ENCODE peak calls at places on chromosome X, in four cellular contexts. B is HEK293T; G is Karpas-422; U is central memory CD4-positive, alpha-beta T cell. R is an unnamed sample.

GRCh38 chrX:9197231-9197630 is 163.3 kb upstream of the FAM9B start:
- DNase-seq in G (no peak), B (no peak), U (no peak), R (no peak)

GRCh38 chrX:42694260-42694815 is 83.6 kb downstream of the PPP1R2C start:
- DNase-seq in U (no peak), B (no peak), G (no peak), R (no peak)

GRCh38 chrX:154096140-154097002 is 1.1 kb downstream of the MECP2 start:
- DNase-seq in U (peak), G (no peak), B (no peak), R (no peak)

GRCh38 chrX:2410279-2411020 is 90.3 kb downstream of the DHRSX start:
- DNase-seq in U (no peak), G (no peak), B (no peak), R (no peak)

GRCh38 chrX:106862972-106863688 is 40.0 kb downstream of the RIPPLY1 start:
- DNase-seq in B (peak), U (peak), G (peak), R (peak)

GRCh38 chrX:145190801-145191389 is 56.4 kb upstream of the SPANXN1 start:
- DNase-seq in U (no peak), B (peak), G (peak), R (no peak)

GRCh38 chrX:72048515-72049455 is 82.9 kb downstream of the RTL5 start:
- DNase-seq in G (no peak), U (peak), B (no peak), R (no peak)

GRCh38 chrX:19237919-19238318 is 105.8 kb upstream of the PDHA1 start:
- DNase-seq in G (no peak), B (no peak), U (no peak), R (no peak)

GRCh38 chrX:13428055-13428786 is 108.4 kb upstream of the ATXN3L start:
- DNase-seq in U (no peak), B (no peak), G (no peak), R (peak)

GRCh38 chrX:108171671-108172070 is 80.1 kb downstream of the ATG4A start:
- DNase-seq in U (no peak), G (no peak), B (no peak), R (no peak)

GRCh38 chrX:17375361-17375630 is 296 bp downstream of the NHS start:
- DNase-seq in G (no peak), B (no peak), U (no peak), R (no peak)

GRCh38 chrX:2705036-2705435 is 13.9 kb downstream of the CD99 start:
- DNase-seq in B (no peak), G (peak), U (no peak), R (no peak)

GRCh38 chrX:30735839-30736238 is 82.6 kb downstream of the GK start:
- DNase-seq in G (peak), U (peak), B (peak), R (peak)

GRCh38 chrX:153766098-153766817 is 2.2 kb downstream of the PLXNB3 start:
- DNase-seq in G (no peak), U (no peak), B (no peak), R (no peak)

GRCh38 chrX:9729161-9729885 is 36.3 kb downstream of the GPR143 start:
- DNase-seq in B (no peak), G (no peak), U (no peak), R (no peak)

GRCh38 chrX:71941145-71941544 is 30.5 kb downstream of the NHSL2 start:
- DNase-seq in B (no peak), U (no peak), G (no peak), R (no peak)

GRCh38 chrX:34578237-34578636 is 78.8 kb downstream of the TMEM47 start:
- DNase-seq in B (peak), G (peak), U (no peak), R (no peak)

GRCh38 chrX:131792356-131792749 is 230.7 kb upstream of the STK26 start:
- DNase-seq in B (peak), G (peak), U (peak), R (no peak)

GRCh38 chrX:35098419-35098818 is 155.8 kb downstream of the FAM47B start:
- DNase-seq in G (no peak), B (no peak), U (no peak), R (no peak)

GRCh38 chrX:39764441-39764914 is 333.3 kb downstream of the BCOR start:
- DNase-seq in U (no peak), B (no peak), G (no peak), R (no peak)

GRCh38 chrX:154596290-154596929 is 11.5 kb downstream of the CTAG1A start:
- DNase-seq in U (no peak), B (peak), G (peak), R (no peak)

GRCh38 chrX:20266810-20267598 is at the start of gene RPS6KA3:
- DNase-seq in U (peak), G (peak), B (peak), R (peak)

GRCh38 chrX:43860646-43861370 is 21.4 kb downstream of the MAOB start:
- DNase-seq in B (no peak), U (no peak), G (no peak), R (peak)